ENCODE peak calls at places on chromosomes 1 and 21, in six cellular contexts. M is uterus, D is A549, W is GM12878, K is brain microvascular endothelial cell, F is epithelial cell of esophagus. Z is an unnamed sample.
A peak's percentile ranks its signal among the peaks of the same experiment; 100 is the strongest.

GRCh38 chr21:39552856-39553255 is 59.9 kb upstream of the B3GALT5 start:
- DNase-seq in W (no peak), F (no peak), M (no peak), D (no peak), K (no peak), Z (no peak)

GRCh38 chr1:243740255-243740999 is 109.6 kb downstream of the AKT3 start:
- DNase-seq in W (no peak), K (no peak), D (no peak), F (no peak), M (no peak), Z (no peak)

GRCh38 chr1:83715550-83715949 is 283.4 kb downstream of the TTLL7 start:
- DNase-seq in K (no peak), W (no peak), M (no peak), D (no peak), F (no peak), Z (no peak)

GRCh38 chr1:169392406-169392805 is 24.4 kb downstream of the BLZF1 start:
- DNase-seq in D (no peak), K (no peak), W (no peak), F (no peak), M (no peak), Z (no peak)

GRCh38 chr21:36306872-36307534 is 13.0 kb upstream of the MORC3 start:
- DNase-seq in F (no peak), W (no peak), D (no peak), K (no peak), M (no peak), Z (no peak)

GRCh38 chr1:68197891-68198290 is 34.4 kb downstream of the WLS start:
- DNase-seq in F (peak; percentile 94), K (no peak), D (peak; percentile 49), W (no peak), M (no peak), Z (no peak)

GRCh38 chr1:29269356-29269755 is 33.0 kb downstream of the PTPRU start:
- DNase-seq in W (no peak), F (no peak), K (no peak), D (no peak), M (no peak), Z (no peak)

GRCh38 chr1:176802316-176802715 is 339.3 kb downstream of the PAPPA2 start:
- DNase-seq in F (no peak), K (no peak), D (no peak), W (no peak), M (no peak), Z (no peak)

GRCh38 chr1:167856711-167857418 is 57.1 kb downstream of the ADCY10 start:
- DNase-seq in K (no peak), M (no peak), F (no peak), D (no peak), W (no peak), Z (no peak)

GRCh38 chr1:233379869-233380438 is 52.4 kb downstream of the MAP3K21 start:
- DNase-seq in W (no peak), M (no peak), D (no peak), F (no peak), K (no peak), Z (no peak)

GRCh38 chr1:39688706-39689105 is 2.5 kb downstream of the HPCAL4 start:
- DNase-seq in K (no peak), F (peak; percentile 80), M (no peak), W (no peak), D (no peak), Z (no peak)

GRCh38 chr1:110068646-110069301 is 1.7 kb downstream of the ALX3 start:
- DNase-seq in D (no peak), K (no peak), F (no peak), W (no peak), M (no peak), Z (no peak)

GRCh38 chr1:110070282-110070967 is at the start of gene ALX3:
- DNase-seq in D (no peak), W (no peak), F (no peak), K (no peak), M (no peak), Z (no peak)

GRCh38 chr1:110070968-110071307 is 466 bp upstream of the ALX3 start:
- DNase-seq in K (no peak), F (no peak), D (no peak), M (no peak), W (no peak), Z (no peak)

GRCh38 chr1:110067957-110068645 is 2.4 kb downstream of the ALX3 start:
- DNase-seq in W (no peak), M (no peak), F (no peak), K (no peak), D (no peak), Z (no peak)

GRCh38 chr1:110069302-110070281 is 880 bp downstream of the ALX3 start:
- DNase-seq in K (no peak), D (no peak), F (no peak), W (no peak), M (no peak), Z (no peak)
- H3K4me3 ChIP-seq in K (no peak overlapping the region), D (no peak overlapping the region), F (no peak overlapping the region), W (no peak overlapping the region), M (no peak overlapping the region), Z (no peak overlapping the region)

GRCh38 chr1:21436488-21437340 is 3.2 kb upstream of the NBPF3 start:
- DNase-seq in M (no peak), K (no peak), W (no peak), F (peak; percentile 11), D (no peak), Z (no peak)
- H3K4me3 ChIP-seq in M (no peak overlapping the region), K (peak overlapping the region; percentile 37), W (no peak overlapping the region), F (peak overlapping the region; percentile 14), D (no peak overlapping the region), Z (no peak overlapping the region)

GRCh38 chr1:240385985-240386978 is 225.7 kb downstream of the GREM2 start:
- DNase-seq in D (peak; percentile 82), K (peak; percentile 91), F (peak; percentile 82), W (no peak), M (no peak), Z (no peak)
- H3K4me3 ChIP-seq in D (peak overlapping the region; percentile 8), K (no peak overlapping the region), F (no peak overlapping the region), W (no peak overlapping the region), M (no peak overlapping the region), Z (no peak overlapping the region)

DNA sequence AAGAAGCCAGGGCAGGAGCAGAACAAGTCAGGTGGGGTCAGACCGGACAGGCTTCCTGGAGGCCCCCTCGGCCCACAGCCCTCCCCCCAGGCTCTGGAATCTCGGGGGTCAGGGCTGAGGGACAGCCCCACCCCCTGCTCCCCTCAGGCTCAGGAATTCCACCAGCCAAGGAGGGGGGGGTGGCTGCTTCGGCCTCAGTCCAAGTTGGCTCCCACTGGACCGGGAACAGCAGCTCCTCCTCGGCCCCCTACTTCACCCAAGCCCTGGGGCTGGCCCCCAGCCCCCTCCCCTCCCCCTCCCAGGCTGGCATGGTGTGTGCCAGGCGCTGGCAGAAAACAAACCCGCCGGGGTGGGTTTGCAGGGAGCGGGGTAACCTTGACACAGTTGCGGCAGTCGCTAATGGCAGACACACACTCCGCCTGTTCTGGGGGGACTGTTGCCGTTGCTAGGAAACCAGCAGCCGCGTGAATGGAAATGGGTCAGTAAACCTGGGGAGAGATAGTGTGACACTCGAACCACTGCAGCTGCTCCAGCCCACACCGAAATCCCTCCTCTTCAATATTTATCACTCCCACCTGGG is 32.4 kb downstream of the AHDC1 start:
- DNase-seq in W (no peak), D (no peak), F (no peak), M (peak; percentile 69), K (no peak), Z (no peak)
- H3K4me3 ChIP-seq in W (no peak overlapping the region), D (no peak overlapping the region), F (no peak overlapping the region), M (no peak overlapping the region), K (no peak overlapping the region), Z (no peak overlapping the region)

GRCh38 chr1:36350659-36351171 is 27.3 kb upstream of the EVA1B start:
- DNase-seq in D (peak; percentile 49), M (no peak), W (no peak), F (peak; percentile 80), K (peak; percentile 79), Z (no peak)
- H3K4me3 ChIP-seq in D (peak overlapping the region; percentile 16), M (no peak overlapping the region), W (no peak overlapping the region), F (no peak overlapping the region), K (no peak overlapping the region), Z (no peak overlapping the region)

GRCh38 chr1:118429856-118430255 is 244.8 kb upstream of the SPAG17 start:
- DNase-seq in W (no peak), K (no peak), M (no peak), F (no peak), D (no peak), Z (no peak)
- H3K4me3 ChIP-seq in W (no peak overlapping the region), K (no peak overlapping the region), M (no peak overlapping the region), F (no peak overlapping the region), D (no peak overlapping the region), Z (no peak overlapping the region)

GRCh38 chr1:32335619-32335950 is 448 bp downstream of the MARCKSL1 start:
- DNase-seq in D (no peak), F (no peak), M (no peak), K (no peak), W (no peak), Z (no peak)

GRCh38 chr1:32335951-32336867 is at the start of gene MARCKSL1:
- DNase-seq in F (peak; percentile 68), W (no peak), K (peak; percentile 34), D (peak; percentile 54), M (peak; percentile 88), Z (peak; percentile 71)

GRCh38 chr1:32337855-32338636 is 2.0 kb upstream of the MARCKSL1 start:
- DNase-seq in F (no peak), K (no peak), D (no peak), M (no peak), W (peak; percentile 66), Z (no peak)

GRCh38 chr1:32338637-32339145 is 2.7 kb upstream of the MARCKSL1 start:
- DNase-seq in D (no peak), M (no peak), K (no peak), W (no peak), F (peak; percentile 50), Z (no peak)

GRCh38 chr1:32336963-32337675 is 1.1 kb upstream of the MARCKSL1 start:
- DNase-seq in F (peak; percentile 46), D (no peak), W (peak; percentile 76), K (no peak), M (peak; percentile 30), Z (no peak)
- H3K4me3 ChIP-seq in F (no peak overlapping the region), D (no peak overlapping the region), W (peak overlapping the region; percentile 39), K (no peak overlapping the region), M (no peak overlapping the region), Z (no peak overlapping the region)